ENCODE peak calls at places on chromosomes 2 and 18, in six cellular contexts. One of them, this sample, is unnamed.

GRCh38 chr2:22355816-22356433 is 1029.1 kb upstream of the KLHL29 start:
- DNase-seq in cardiac muscle cell: peak; percentile 16
- DNase-seq in brain microvascular endothelial cell: peak; percentile 19
- DNase-seq in AG10803: no peak
- DNase-seq in AG09309: no peak
- DNase-seq in GM23338: peak; percentile 64
- DNase-seq in this sample: peak; percentile 25

GRCh38 chr2:234286956-234287355 is 209.9 kb downstream of the ARL4C start:
- DNase-seq in cardiac muscle cell: no peak
- DNase-seq in brain microvascular endothelial cell: peak; percentile 66
- DNase-seq in AG10803: no peak
- DNase-seq in AG09309: no peak
- DNase-seq in GM23338: no peak
- DNase-seq in this sample: no peak

GRCh38 chr2:28713582-28714292 is 37.9 kb upstream of the PPP1CB start:
- DNase-seq in cardiac muscle cell: peak; percentile 44
- DNase-seq in brain microvascular endothelial cell: peak; percentile 19
- DNase-seq in AG10803: peak; percentile 61
- DNase-seq in AG09309: no peak
- DNase-seq in GM23338: no peak
- DNase-seq in this sample: no peak

GRCh38 chr2:34242741-34243123 is 643.6 kb upstream of the FAM98A start:
- DNase-seq in cardiac muscle cell: no peak
- DNase-seq in brain microvascular endothelial cell: no peak
- DNase-seq in AG10803: no peak
- DNase-seq in AG09309: no peak
- DNase-seq in GM23338: no peak
- DNase-seq in this sample: no peak

GRCh38 chr2:210630904-210631560 is 74.6 kb downstream of the CPS1 start:
- DNase-seq in cardiac muscle cell: no peak
- DNase-seq in brain microvascular endothelial cell: no peak
- DNase-seq in AG10803: no peak
- DNase-seq in AG09309: no peak
- DNase-seq in GM23338: no peak
- DNase-seq in this sample: no peak

GRCh38 chr2:105397025-105397722 is 1.7 kb downstream of the FHL2 start:
- DNase-seq in cardiac muscle cell: peak; percentile 60
- DNase-seq in brain microvascular endothelial cell: no peak
- DNase-seq in AG10803: no peak
- DNase-seq in AG09309: no peak
- DNase-seq in GM23338: no peak
- DNase-seq in this sample: no peak

GRCh38 chr2:27095745-27096651 is 9.4 kb downstream of the KHK start:
- DNase-seq in cardiac muscle cell: peak; percentile 72
- DNase-seq in brain microvascular endothelial cell: peak; percentile 58
- DNase-seq in AG10803: peak; percentile 57
- DNase-seq in AG09309: no peak
- DNase-seq in GM23338: peak; percentile 87
- DNase-seq in this sample: peak; percentile 88

GRCh38 chr18:13323186-13323585 is 104.6 kb downstream of the LDLRAD4 start:
- DNase-seq in cardiac muscle cell: no peak
- DNase-seq in brain microvascular endothelial cell: no peak
- DNase-seq in AG10803: no peak
- DNase-seq in AG09309: no peak
- DNase-seq in GM23338: no peak
- DNase-seq in this sample: no peak

GRCh38 chr2:19746611-19747309 is 155.0 kb downstream of the TTC32 start:
- DNase-seq in cardiac muscle cell: peak; percentile 57
- DNase-seq in brain microvascular endothelial cell: no peak
- DNase-seq in AG10803: no peak
- DNase-seq in AG09309: no peak
- DNase-seq in GM23338: peak; percentile 71
- DNase-seq in this sample: peak; percentile 33

GRCh38 chr2:98505311-98505808 is 60.7 kb downstream of the INPP4A start:
- DNase-seq in cardiac muscle cell: no peak
- DNase-seq in brain microvascular endothelial cell: no peak
- DNase-seq in AG10803: no peak
- DNase-seq in AG09309: no peak
- DNase-seq in GM23338: no peak
- DNase-seq in this sample: no peak

GRCh38 chr2:62568983-62569837 is 63.2 kb upstream of the TMEM17 start:
- DNase-seq in cardiac muscle cell: no peak
- DNase-seq in brain microvascular endothelial cell: no peak
- DNase-seq in AG10803: no peak
- DNase-seq in AG09309: no peak
- DNase-seq in GM23338: no peak
- DNase-seq in this sample: no peak

GRCh38 chr2:238381341-238382130 is 45.2 kb upstream of the ASB1 start:
- DNase-seq in cardiac muscle cell: no peak
- DNase-seq in brain microvascular endothelial cell: no peak
- DNase-seq in AG10803: no peak
- DNase-seq in AG09309: no peak
- DNase-seq in GM23338: no peak
- DNase-seq in this sample: no peak

GRCh38 chr2:226488034-226488433 is 311.6 kb downstream of the IRS1 start:
- DNase-seq in cardiac muscle cell: no peak
- DNase-seq in brain microvascular endothelial cell: no peak
- DNase-seq in AG10803: no peak
- DNase-seq in AG09309: no peak
- DNase-seq in GM23338: no peak
- DNase-seq in this sample: peak; percentile 9

GRCh38 chr2:226483745-226484619 is 315.6 kb downstream of the IRS1 start:
- DNase-seq in cardiac muscle cell: peak; percentile 38
- DNase-seq in brain microvascular endothelial cell: peak; percentile 50
- DNase-seq in AG10803: peak; percentile 61
- DNase-seq in AG09309: no peak
- DNase-seq in GM23338: peak; percentile 92
- DNase-seq in this sample: no peak

GRCh38 chr2:226487573-226487972 is 312.0 kb downstream of the IRS1 start:
- DNase-seq in cardiac muscle cell: no peak
- DNase-seq in brain microvascular endothelial cell: no peak
- DNase-seq in AG10803: no peak
- DNase-seq in AG09309: no peak
- DNase-seq in GM23338: no peak
- DNase-seq in this sample: no peak

GRCh38 chr2:226490172-226490571 is 309.4 kb downstream of the IRS1 start:
- DNase-seq in cardiac muscle cell: peak; percentile 44
- DNase-seq in brain microvascular endothelial cell: peak; percentile 24
- DNase-seq in AG10803: no peak
- DNase-seq in AG09309: no peak
- DNase-seq in GM23338: no peak
- DNase-seq in this sample: no peak

GRCh38 chr2:226489765-226490164 is 309.9 kb downstream of the IRS1 start:
- DNase-seq in cardiac muscle cell: peak; percentile 73
- DNase-seq in brain microvascular endothelial cell: peak; percentile 67
- DNase-seq in AG10803: peak; percentile 74
- DNase-seq in AG09309: peak; percentile 60
- DNase-seq in GM23338: no peak
- DNase-seq in this sample: peak; percentile 17
- TF ChIP-seq CTCF in cardiac muscle cell: no peak
- TF ChIP-seq CTCF in brain microvascular endothelial cell: no peak
- TF ChIP-seq CTCF in AG10803: no peak
- TF ChIP-seq CTCF in AG09309: no peak
- TF ChIP-seq CTCF in GM23338: no peak
- TF ChIP-seq CTCF in this sample: no peak

GRCh38 chr2:223957092-223957851 is at the start of gene MRPL44:
- DNase-seq in cardiac muscle cell: peak; percentile 98
- DNase-seq in brain microvascular endothelial cell: peak; percentile 94
- DNase-seq in AG10803: peak; percentile 95
- DNase-seq in AG09309: peak; percentile 73
- DNase-seq in GM23338: peak; percentile 98
- DNase-seq in this sample: peak; percentile 90
- TF ChIP-seq CTCF in cardiac muscle cell: no peak
- TF ChIP-seq CTCF in brain microvascular endothelial cell: no peak
- TF ChIP-seq CTCF in AG10803: peak; percentile 0
- TF ChIP-seq CTCF in AG09309: no peak
- TF ChIP-seq CTCF in GM23338: no peak
- TF ChIP-seq CTCF in this sample: no peak

GRCh38 chr2:214830794-214831346 is 21.4 kb upstream of the BARD1 start:
- DNase-seq in cardiac muscle cell: peak; percentile 36
- DNase-seq in brain microvascular endothelial cell: peak; percentile 27
- DNase-seq in AG10803: no peak
- DNase-seq in AG09309: no peak
- DNase-seq in GM23338: peak; percentile 68
- DNase-seq in this sample: no peak
- TF ChIP-seq CTCF in cardiac muscle cell: peak; percentile 53
- TF ChIP-seq CTCF in brain microvascular endothelial cell: peak; percentile 66
- TF ChIP-seq CTCF in AG10803: peak; percentile 48
- TF ChIP-seq CTCF in AG09309: peak; percentile 60
- TF ChIP-seq CTCF in GM23338: peak; percentile 72
- TF ChIP-seq CTCF in this sample: peak; percentile 32

GRCh38 chr18:75727479-75727878 is 300.0 kb upstream of the SMIM21 start:
- DNase-seq in cardiac muscle cell: peak; percentile 59
- DNase-seq in brain microvascular endothelial cell: peak; percentile 7
- DNase-seq in AG10803: peak; percentile 21
- DNase-seq in AG09309: peak; percentile 2
- DNase-seq in GM23338: peak; percentile 86
- DNase-seq in this sample: peak; percentile 14
- TF ChIP-seq CTCF in cardiac muscle cell: peak; percentile 67
- TF ChIP-seq CTCF in brain microvascular endothelial cell: peak; percentile 67
- TF ChIP-seq CTCF in AG10803: peak; percentile 59
- TF ChIP-seq CTCF in AG09309: peak; percentile 57
- TF ChIP-seq CTCF in GM23338: peak; percentile 88
- TF ChIP-seq CTCF in this sample: peak; percentile 48

GRCh38 chr2:121805767-121806145 is 50.3 kb downstream of the TSN start:
- DNase-seq in cardiac muscle cell: no peak
- DNase-seq in brain microvascular endothelial cell: no peak
- DNase-seq in AG10803: no peak
- DNase-seq in AG09309: no peak
- DNase-seq in GM23338: no peak
- DNase-seq in this sample: no peak

GRCh38 chr2:121816797-121817196 is 61.3 kb downstream of the TSN start:
- DNase-seq in cardiac muscle cell: no peak
- DNase-seq in brain microvascular endothelial cell: no peak
- DNase-seq in AG10803: no peak
- DNase-seq in AG09309: no peak
- DNase-seq in GM23338: no peak
- DNase-seq in this sample: no peak

GRCh38 chr2:121815216-121815615 is 59.8 kb downstream of the TSN start:
- DNase-seq in cardiac muscle cell: no peak
- DNase-seq in brain microvascular endothelial cell: no peak
- DNase-seq in AG10803: no peak
- DNase-seq in AG09309: no peak
- DNase-seq in GM23338: no peak
- DNase-seq in this sample: no peak

GRCh38 chr2:121809607-121810006 is 54.2 kb downstream of the TSN start:
- DNase-seq in cardiac muscle cell: no peak
- DNase-seq in brain microvascular endothelial cell: no peak
- DNase-seq in AG10803: no peak
- DNase-seq in AG09309: no peak
- DNase-seq in GM23338: no peak
- DNase-seq in this sample: no peak

GRCh38 chr2:121810959-121811853 is 55.8 kb downstream of the TSN start:
- DNase-seq in cardiac muscle cell: peak; percentile 87
- DNase-seq in brain microvascular endothelial cell: peak; percentile 62
- DNase-seq in AG10803: peak; percentile 70
- DNase-seq in AG09309: peak; percentile 27
- DNase-seq in GM23338: peak; percentile 90
- DNase-seq in this sample: peak; percentile 57
- TF ChIP-seq CTCF in cardiac muscle cell: peak; percentile 64
- TF ChIP-seq CTCF in brain microvascular endothelial cell: peak; percentile 74
- TF ChIP-seq CTCF in AG10803: peak; percentile 79
- TF ChIP-seq CTCF in AG09309: peak; percentile 61
- TF ChIP-seq CTCF in GM23338: peak; percentile 90
- TF ChIP-seq CTCF in this sample: peak; percentile 63

GRCh38 chr2:47088371-47089082 is 66.6 kb downstream of the STPG4 start:
- DNase-seq in cardiac muscle cell: peak; percentile 79
- DNase-seq in brain microvascular endothelial cell: peak; percentile 69
- DNase-seq in AG10803: no peak
- DNase-seq in AG09309: no peak
- DNase-seq in GM23338: peak; percentile 43
- DNase-seq in this sample: no peak
- TF ChIP-seq CTCF in cardiac muscle cell: peak; percentile 36
- TF ChIP-seq CTCF in brain microvascular endothelial cell: peak; percentile 58
- TF ChIP-seq CTCF in AG10803: no peak
- TF ChIP-seq CTCF in AG09309: no peak
- TF ChIP-seq CTCF in GM23338: peak; percentile 48
- TF ChIP-seq CTCF in this sample: peak; percentile 19

DNA sequence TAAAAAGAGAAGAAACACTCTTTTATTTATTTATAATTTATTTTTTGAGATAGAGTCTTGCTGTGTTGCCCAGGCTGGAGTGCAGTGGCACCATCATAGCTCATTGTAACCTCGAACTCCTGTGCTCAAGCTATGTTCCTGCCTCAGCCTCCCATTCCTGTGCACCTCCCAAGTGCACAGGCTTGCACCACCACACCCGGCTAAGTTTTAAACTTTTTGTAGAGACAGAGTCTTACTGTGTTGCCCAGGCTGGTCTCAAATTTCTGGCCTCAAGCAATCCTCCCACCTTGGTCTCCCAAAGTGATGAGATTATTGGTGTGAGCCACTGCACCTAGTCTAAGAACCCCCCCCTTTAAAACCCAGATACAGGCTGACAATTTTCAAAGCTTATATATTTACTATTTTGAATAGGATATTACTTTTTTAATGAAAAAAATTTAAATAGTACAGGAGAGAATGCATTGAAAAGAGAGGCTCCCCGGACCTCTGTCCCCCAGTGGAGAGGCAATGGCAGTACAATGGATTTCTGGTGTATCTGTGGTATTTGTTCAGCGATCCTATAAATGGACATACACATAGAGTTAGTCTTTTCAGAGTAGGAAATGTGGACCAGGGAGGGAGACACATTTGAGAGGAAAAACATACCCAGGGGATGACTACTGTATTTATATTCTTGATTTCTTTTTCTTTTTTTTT is 48.1 kb upstream of the CNOT11 start:
- DNase-seq in cardiac muscle cell: peak; percentile 9
- DNase-seq in brain microvascular endothelial cell: peak; percentile 12
- DNase-seq in AG10803: no peak
- DNase-seq in AG09309: no peak
- DNase-seq in GM23338: no peak
- DNase-seq in this sample: no peak
- TF ChIP-seq CTCF in cardiac muscle cell: peak; percentile 27
- TF ChIP-seq CTCF in brain microvascular endothelial cell: peak; percentile 65
- TF ChIP-seq CTCF in AG10803: peak; percentile 37
- TF ChIP-seq CTCF in AG09309: peak; percentile 38
- TF ChIP-seq CTCF in GM23338: no peak
- TF ChIP-seq CTCF in this sample: no peak

This sample was measured in GM13977.